ENCODE peak calls at places on chromosomes 3 and 15, in nine cellular contexts. One of them, this sample, is unnamed.
A peak's percentile ranks its signal among the peaks of the same experiment; 100 is the strongest.

GRCh38 chr15:65888998-65889397 is 19.7 kb downstream of the RAB11A start:
- DNase-seq in epithelial cell of esophagus: no peak
- DNase-seq in activated CD8-positive, alpha-beta memory T cell treated with anti-CD3 and anti-CD28 coated beads for 48 hours: no peak
- DNase-seq in Daoy: no peak
- DNase-seq in cerebellum: no peak
- DNase-seq in NCI-H1092: no peak
- DNase-seq in activated B cell treated with CpG ODN at 0.5 μM for 24 hours: no peak
- DNase-seq in retinal pigment epithelial cell: no peak
- DNase-seq in brain microvascular endothelial cell: no peak
- DNase-seq in this sample: no peak

GRCh38 chr15:56690733-56691132 is 42.6 kb downstream of the ZNF280D start:
- DNase-seq in cerebellum: no peak
- DNase-seq in Daoy: no peak
- DNase-seq in retinal pigment epithelial cell: no peak
- DNase-seq in epithelial cell of esophagus: no peak
- DNase-seq in NCI-H1092: no peak
- DNase-seq in brain microvascular endothelial cell: no peak
- DNase-seq in activated CD8-positive, alpha-beta memory T cell treated with anti-CD3 and anti-CD28 coated beads for 48 hours: no peak
- DNase-seq in activated B cell treated with CpG ODN at 0.5 μM for 24 hours: no peak
- DNase-seq in this sample: no peak

GRCh38 chr15:101128191-101128590 is 123.7 kb downstream of the CHSY1 start:
- DNase-seq in retinal pigment epithelial cell: peak; percentile 96
- DNase-seq in Daoy: peak; percentile 87
- DNase-seq in brain microvascular endothelial cell: peak; percentile 92
- DNase-seq in epithelial cell of esophagus: peak; percentile 94
- DNase-seq in cerebellum: no peak
- DNase-seq in NCI-H1092: no peak
- DNase-seq in activated B cell treated with CpG ODN at 0.5 μM for 24 hours: no peak
- DNase-seq in activated CD8-positive, alpha-beta memory T cell treated with anti-CD3 and anti-CD28 coated beads for 48 hours: no peak
- DNase-seq in this sample: no peak

GRCh38 chr3:195888981-195889842 is 19.1 kb downstream of the TNK2 start:
- DNase-seq in brain microvascular endothelial cell: no peak
- DNase-seq in retinal pigment epithelial cell: no peak
- DNase-seq in epithelial cell of esophagus: no peak
- DNase-seq in cerebellum: no peak
- DNase-seq in activated CD8-positive, alpha-beta memory T cell treated with anti-CD3 and anti-CD28 coated beads for 48 hours: no peak
- DNase-seq in activated B cell treated with CpG ODN at 0.5 μM for 24 hours: no peak
- DNase-seq in NCI-H1092: no peak
- DNase-seq in Daoy: no peak
- DNase-seq in this sample: no peak

GRCh38 chr3:99765042-99765942 is 52.4 kb upstream of the CMSS1 start:
- DNase-seq in NCI-H1092: no peak
- DNase-seq in retinal pigment epithelial cell: no peak
- DNase-seq in activated B cell treated with CpG ODN at 0.5 μM for 24 hours: no peak
- DNase-seq in activated CD8-positive, alpha-beta memory T cell treated with anti-CD3 and anti-CD28 coated beads for 48 hours: no peak
- DNase-seq in brain microvascular endothelial cell: peak; percentile 16
- DNase-seq in Daoy: no peak
- DNase-seq in epithelial cell of esophagus: no peak
- DNase-seq in cerebellum: no peak
- DNase-seq in this sample: no peak

GRCh38 chr15:27672537-27672936 is 426.6 kb downstream of the OCA2 start:
- DNase-seq in activated B cell treated with CpG ODN at 0.5 μM for 24 hours: no peak
- DNase-seq in epithelial cell of esophagus: no peak
- DNase-seq in activated CD8-positive, alpha-beta memory T cell treated with anti-CD3 and anti-CD28 coated beads for 48 hours: no peak
- DNase-seq in brain microvascular endothelial cell: no peak
- DNase-seq in cerebellum: no peak
- DNase-seq in Daoy: no peak
- DNase-seq in NCI-H1092: no peak
- DNase-seq in retinal pigment epithelial cell: no peak
- DNase-seq in this sample: no peak

GRCh38 chr15:41607033-41607432 is 48.0 kb downstream of the TYRO3 start:
- DNase-seq in cerebellum: peak; percentile 89
- DNase-seq in activated CD8-positive, alpha-beta memory T cell treated with anti-CD3 and anti-CD28 coated beads for 48 hours: no peak
- DNase-seq in activated B cell treated with CpG ODN at 0.5 μM for 24 hours: no peak
- DNase-seq in epithelial cell of esophagus: peak; percentile 64
- DNase-seq in NCI-H1092: no peak
- DNase-seq in brain microvascular endothelial cell: peak; percentile 53
- DNase-seq in Daoy: peak; percentile 69
- DNase-seq in retinal pigment epithelial cell: peak; percentile 22
- DNase-seq in this sample: no peak

GRCh38 chr3:174505266-174505665 is 353.9 kb upstream of the NAALADL2 start:
- DNase-seq in retinal pigment epithelial cell: no peak
- DNase-seq in Daoy: no peak
- DNase-seq in activated B cell treated with CpG ODN at 0.5 μM for 24 hours: no peak
- DNase-seq in epithelial cell of esophagus: no peak
- DNase-seq in cerebellum: no peak
- DNase-seq in brain microvascular endothelial cell: no peak
- DNase-seq in activated CD8-positive, alpha-beta memory T cell treated with anti-CD3 and anti-CD28 coated beads for 48 hours: no peak
- DNase-seq in NCI-H1092: no peak
- DNase-seq in this sample: no peak

GRCh38 chr15:50241684-50242450 is 23.7 kb downstream of the HDC start:
- DNase-seq in epithelial cell of esophagus: peak; percentile 84
- DNase-seq in cerebellum: no peak
- DNase-seq in brain microvascular endothelial cell: peak; percentile 26
- DNase-seq in retinal pigment epithelial cell: no peak
- DNase-seq in activated B cell treated with CpG ODN at 0.5 μM for 24 hours: no peak
- DNase-seq in NCI-H1092: no peak
- DNase-seq in activated CD8-positive, alpha-beta memory T cell treated with anti-CD3 and anti-CD28 coated beads for 48 hours: no peak
- DNase-seq in Daoy: no peak
- DNase-seq in this sample: no peak

GRCh38 chr15:48989175-48989574 is 25.5 kb upstream of the SHC4 start:
- DNase-seq in activated CD8-positive, alpha-beta memory T cell treated with anti-CD3 and anti-CD28 coated beads for 48 hours: no peak
- DNase-seq in retinal pigment epithelial cell: no peak
- DNase-seq in epithelial cell of esophagus: no peak
- DNase-seq in NCI-H1092: no peak
- DNase-seq in cerebellum: no peak
- DNase-seq in Daoy: no peak
- DNase-seq in brain microvascular endothelial cell: no peak
- DNase-seq in activated B cell treated with CpG ODN at 0.5 μM for 24 hours: no peak
- DNase-seq in this sample: no peak

GRCh38 chr3:106198828-106199194 is 330.0 kb upstream of the CBLB start:
- DNase-seq in Daoy: no peak
- DNase-seq in epithelial cell of esophagus: no peak
- DNase-seq in brain microvascular endothelial cell: no peak
- DNase-seq in cerebellum: no peak
- DNase-seq in NCI-H1092: no peak
- DNase-seq in activated CD8-positive, alpha-beta memory T cell treated with anti-CD3 and anti-CD28 coated beads for 48 hours: no peak
- DNase-seq in retinal pigment epithelial cell: no peak
- DNase-seq in activated B cell treated with CpG ODN at 0.5 μM for 24 hours: no peak
- DNase-seq in this sample: no peak

GRCh38 chr15:43121863-43122262 is 11.5 kb upstream of the TMEM62 start:
- DNase-seq in activated B cell treated with CpG ODN at 0.5 μM for 24 hours: no peak
- DNase-seq in activated CD8-positive, alpha-beta memory T cell treated with anti-CD3 and anti-CD28 coated beads for 48 hours: no peak
- DNase-seq in cerebellum: no peak
- DNase-seq in Daoy: no peak
- DNase-seq in epithelial cell of esophagus: no peak
- DNase-seq in brain microvascular endothelial cell: no peak
- DNase-seq in NCI-H1092: no peak
- DNase-seq in retinal pigment epithelial cell: no peak
- DNase-seq in this sample: no peak

GRCh38 chr3:152293607-152294006 is 24.9 kb downstream of the MBNL1 start:
- DNase-seq in NCI-H1092: no peak
- DNase-seq in epithelial cell of esophagus: no peak
- DNase-seq in activated CD8-positive, alpha-beta memory T cell treated with anti-CD3 and anti-CD28 coated beads for 48 hours: no peak
- DNase-seq in brain microvascular endothelial cell: no peak
- DNase-seq in retinal pigment epithelial cell: no peak
- DNase-seq in cerebellum: no peak
- DNase-seq in activated B cell treated with CpG ODN at 0.5 μM for 24 hours: no peak
- DNase-seq in Daoy: no peak
- DNase-seq in this sample: no peak

GRCh38 chr3:99901200-99901926 is 83.7 kb downstream of the CMSS1 start:
- DNase-seq in activated CD8-positive, alpha-beta memory T cell treated with anti-CD3 and anti-CD28 coated beads for 48 hours: no peak
- DNase-seq in activated B cell treated with CpG ODN at 0.5 μM for 24 hours: no peak
- DNase-seq in epithelial cell of esophagus: peak; percentile 87
- DNase-seq in brain microvascular endothelial cell: peak; percentile 58
- DNase-seq in retinal pigment epithelial cell: peak; percentile 69
- DNase-seq in NCI-H1092: no peak
- DNase-seq in Daoy: peak; percentile 54
- DNase-seq in cerebellum: no peak
- DNase-seq in this sample: no peak

GRCh38 chr15:39795486-39795885 is 12.8 kb upstream of the FSIP1 start:
- DNase-seq in NCI-H1092: no peak
- DNase-seq in epithelial cell of esophagus: no peak
- DNase-seq in activated CD8-positive, alpha-beta memory T cell treated with anti-CD3 and anti-CD28 coated beads for 48 hours: no peak
- DNase-seq in Daoy: no peak
- DNase-seq in brain microvascular endothelial cell: no peak
- DNase-seq in retinal pigment epithelial cell: no peak
- DNase-seq in cerebellum: no peak
- DNase-seq in activated B cell treated with CpG ODN at 0.5 μM for 24 hours: no peak
- DNase-seq in this sample: no peak

GRCh38 chr3:57446318-57446841 is 97.8 kb downstream of the DNAH12 start:
- DNase-seq in NCI-H1092: no peak
- DNase-seq in cerebellum: peak; percentile 5
- DNase-seq in activated B cell treated with CpG ODN at 0.5 μM for 24 hours: no peak
- DNase-seq in retinal pigment epithelial cell: no peak
- DNase-seq in Daoy: peak; percentile 45
- DNase-seq in epithelial cell of esophagus: no peak
- DNase-seq in activated CD8-positive, alpha-beta memory T cell treated with anti-CD3 and anti-CD28 coated beads for 48 hours: no peak
- DNase-seq in brain microvascular endothelial cell: peak; percentile 12
- DNase-seq in this sample: no peak

GRCh38 chr15:101288905-101289513 is 6.0 kb downstream of the SNRPA1 start:
- DNase-seq in activated CD8-positive, alpha-beta memory T cell treated with anti-CD3 and anti-CD28 coated beads for 48 hours: no peak
- DNase-seq in epithelial cell of esophagus: peak; percentile 70
- DNase-seq in activated B cell treated with CpG ODN at 0.5 μM for 24 hours: no peak
- DNase-seq in retinal pigment epithelial cell: no peak
- DNase-seq in Daoy: no peak
- DNase-seq in brain microvascular endothelial cell: peak; percentile 33
- DNase-seq in cerebellum: peak; percentile 21
- DNase-seq in NCI-H1092: peak; percentile 9
- DNase-seq in this sample: no peak

GRCh38 chr3:122665226-122665786 is 15.3 kb upstream of the PARP14 start:
- DNase-seq in epithelial cell of esophagus: no peak
- DNase-seq in retinal pigment epithelial cell: no peak
- DNase-seq in brain microvascular endothelial cell: no peak
- DNase-seq in activated CD8-positive, alpha-beta memory T cell treated with anti-CD3 and anti-CD28 coated beads for 48 hours: no peak
- DNase-seq in cerebellum: no peak
- DNase-seq in Daoy: no peak
- DNase-seq in NCI-H1092: no peak
- DNase-seq in activated B cell treated with CpG ODN at 0.5 μM for 24 hours: no peak
- DNase-seq in this sample: no peak

GRCh38 chr15:70902105-70902504 is 9.5 kb downstream of the LRRC49 start:
- DNase-seq in brain microvascular endothelial cell: peak; percentile 85
- DNase-seq in Daoy: peak; percentile 70
- DNase-seq in retinal pigment epithelial cell: no peak
- DNase-seq in NCI-H1092: no peak
- DNase-seq in activated CD8-positive, alpha-beta memory T cell treated with anti-CD3 and anti-CD28 coated beads for 48 hours: no peak
- DNase-seq in cerebellum: no peak
- DNase-seq in activated B cell treated with CpG ODN at 0.5 μM for 24 hours: no peak
- DNase-seq in epithelial cell of esophagus: peak; percentile 96
- DNase-seq in this sample: no peak

GRCh38 chr3:10283638-10284037 is 9.1 kb downstream of the GHRL start:
- DNase-seq in activated CD8-positive, alpha-beta memory T cell treated with anti-CD3 and anti-CD28 coated beads for 48 hours: no peak
- DNase-seq in retinal pigment epithelial cell: peak; percentile 95
- DNase-seq in brain microvascular endothelial cell: no peak
- DNase-seq in cerebellum: peak; percentile 32
- DNase-seq in activated B cell treated with CpG ODN at 0.5 μM for 24 hours: no peak
- DNase-seq in epithelial cell of esophagus: peak; percentile 85
- DNase-seq in Daoy: no peak
- DNase-seq in NCI-H1092: peak; percentile 63
- DNase-seq in this sample: peak; percentile 61

GRCh38 chr3:15217841-15218267 is 11.8 kb downstream of the CAPN7 start:
- DNase-seq in activated CD8-positive, alpha-beta memory T cell treated with anti-CD3 and anti-CD28 coated beads for 48 hours: no peak
- DNase-seq in retinal pigment epithelial cell: no peak
- DNase-seq in NCI-H1092: no peak
- DNase-seq in epithelial cell of esophagus: no peak
- DNase-seq in cerebellum: peak; percentile 73
- DNase-seq in activated B cell treated with CpG ODN at 0.5 μM for 24 hours: no peak
- DNase-seq in brain microvascular endothelial cell: no peak
- DNase-seq in Daoy: no peak
- DNase-seq in this sample: no peak

GRCh38 chr15:46442901-46443590 is 808.2 kb downstream of the SQOR start:
- DNase-seq in activated B cell treated with CpG ODN at 0.5 μM for 24 hours: no peak
- DNase-seq in epithelial cell of esophagus: no peak
- DNase-seq in NCI-H1092: no peak
- DNase-seq in cerebellum: no peak
- DNase-seq in retinal pigment epithelial cell: no peak
- DNase-seq in Daoy: no peak
- DNase-seq in activated CD8-positive, alpha-beta memory T cell treated with anti-CD3 and anti-CD28 coated beads for 48 hours: no peak
- DNase-seq in brain microvascular endothelial cell: no peak
- DNase-seq in this sample: no peak

GRCh38 chr3:133167340-133168024 is 129.3 kb downstream of the TMEM108 start:
- DNase-seq in NCI-H1092: no peak
- DNase-seq in Daoy: no peak
- DNase-seq in activated B cell treated with CpG ODN at 0.5 μM for 24 hours: no peak
- DNase-seq in cerebellum: no peak
- DNase-seq in activated CD8-positive, alpha-beta memory T cell treated with anti-CD3 and anti-CD28 coated beads for 48 hours: no peak
- DNase-seq in retinal pigment epithelial cell: no peak
- DNase-seq in epithelial cell of esophagus: no peak
- DNase-seq in brain microvascular endothelial cell: no peak
- DNase-seq in this sample: no peak

This sample was measured in lower lobe of right lung.